ENCODE peak calls at places on chromosomes 16 and 17, in ten cellular contexts. Q, X, F, O, C, R, G, H, K and T are unnamed samples.

GRCh38 chr16:49744244-49744976 is 111.5 kb downstream of the ZNF423 start:
- DNase-seq in O (no peak), K (no peak), R (no peak), X (no peak), C (no peak), Q (no peak), H (no peak), G (no peak), F (no peak), T (no peak)

GRCh38 chr16:31363721-31364120 is 8.7 kb downstream of the ITGAX start:
- DNase-seq in Q (no peak), R (no peak), O (no peak), X (no peak), H (no peak), K (no peak), C (no peak), F (no peak), G (no peak), T (no peak)

GRCh38 chr17:62064029-62064790 is 868 bp downstream of the MED13 start:
- DNase-seq in G (no peak), Q (no peak), O (peak), H (no peak), F (peak), C (no peak), R (no peak), K (peak), X (no peak), T (no peak)

GRCh38 chr17:44779211-44780025 is 20.6 kb downstream of the ADAM11 start:
- DNase-seq in K (peak), G (peak), C (peak), O (peak), F (peak), Q (peak), R (peak), H (peak), X (peak), T (peak)

GRCh38 chr17:8609910-8610309 is 20.6 kb downstream of the MYH10 start:
- DNase-seq in O (no peak), X (no peak), H (no peak), F (peak), K (no peak), G (no peak), C (no peak), Q (no peak), R (no peak), T (no peak)

GRCh38 chr17:28347261-28347891 is 10.0 kb downstream of the POLDIP2 start:
- DNase-seq in F (peak), O (peak), H (no peak), R (no peak), K (peak), G (no peak), C (no peak), Q (peak), X (peak), T (no peak)

GRCh38 chr17:19979917-19980770 is 2.5 kb upstream of the AKAP10 start:
- DNase-seq in Q (no peak), R (no peak), O (no peak), H (peak), F (no peak), X (peak), G (no peak), C (no peak), K (no peak), T (peak)

GRCh38 chr16:88469615-88470395 is 16.7 kb downstream of the ZFPM1 start:
- DNase-seq in X (no peak), R (no peak), Q (no peak), C (no peak), K (no peak), H (no peak), O (no peak), F (no peak), G (no peak), T (no peak)

GRCh38 chr17:15493031-15493750 is 25.8 kb upstream of the CDRT4 start:
- DNase-seq in O (no peak), G (no peak), R (no peak), X (no peak), C (no peak), H (no peak), K (no peak), Q (no peak), F (no peak), T (no peak)

GRCh38 chr16:49407873-49408565 is 34.4 kb downstream of the C16orf78 start:
- DNase-seq in Q (peak), O (peak), G (peak), H (peak), F (peak), R (peak), X (peak), K (peak), C (peak), T (peak)

GRCh38 chr16:86150646-86151371 is 251.8 kb downstream of the IRF8 start:
- DNase-seq in F (no peak), X (no peak), K (no peak), G (no peak), O (no peak), H (no peak), Q (no peak), R (no peak), C (no peak), T (no peak)

GRCh38 chr16:2090819-2091721 is 43.3 kb downstream of the TSC2 start:
- DNase-seq in O (no peak), R (peak), X (peak), K (no peak), Q (no peak), H (no peak), G (peak), C (peak), F (peak), T (peak)

GRCh38 chr17:46147167-46147749 is 46.0 kb downstream of the KANSL1 start:
- DNase-seq in X (no peak), K (no peak), Q (no peak), G (no peak), R (no peak), O (no peak), H (no peak), F (no peak), C (no peak), T (no peak)

GRCh38 chr17:10683853-10684252 is 13.5 kb downstream of the SCO1 start:
- DNase-seq in Q (no peak), F (peak), X (no peak), C (no peak), K (peak), R (peak), H (no peak), O (peak), G (peak), T (no peak)

GRCh38 chr17:72603346-72604242 is 482.8 kb downstream of the SOX9 start:
- DNase-seq in Q (peak), G (no peak), H (no peak), C (no peak), F (no peak), K (peak), O (peak), R (no peak), X (no peak), T (no peak)

GRCh38 chr16:12340151-12340733 is 363.7 kb downstream of the SNX29 start:
- DNase-seq in C (peak), O (peak), K (peak), H (no peak), R (peak), F (peak), G (peak), X (peak), Q (no peak), T (no peak)

GRCh38 chr17:7769854-7770253 is 52.3 kb downstream of the DNAH2 start:
- DNase-seq in H (no peak), Q (no peak), K (no peak), R (no peak), G (no peak), C (no peak), F (peak), O (no peak), X (no peak), T (no peak)

GRCh38 chr17:63546308-63547082 is 3.8 kb upstream of the DCAF7 start:
- DNase-seq in H (no peak), O (no peak), Q (no peak), X (no peak), R (no peak), K (no peak), F (no peak), C (no peak), G (no peak), T (no peak)

GRCh38 chr17:81685108-81685507 is 1.3 kb downstream of the HGS start:
- DNase-seq in Q (peak), O (peak), X (no peak), C (no peak), R (no peak), K (peak), G (no peak), H (no peak), F (peak), T (no peak)

GRCh38 chr17:16286947-16287562 is 66.2 kb downstream of the CENPV start:
- DNase-seq in X (no peak), C (peak), R (no peak), O (no peak), Q (no peak), G (no peak), H (no peak), F (no peak), K (no peak), T (no peak)

GRCh38 chr16:62853887-62854286 is 817.6 kb upstream of the CDH8 start:
- DNase-seq in G (no peak), H (no peak), C (no peak), X (no peak), Q (no peak), K (no peak), R (no peak), F (peak), O (no peak), T (no peak)

GRCh38 chr17:6526362-6527152 is 29.8 kb downstream of the PITPNM3 start:
- DNase-seq in K (peak), H (no peak), O (no peak), Q (no peak), C (no peak), X (no peak), F (no peak), R (no peak), G (peak), T (no peak)

GRCh38 chr17:51045616-51046526 is 74.8 kb downstream of the SPAG9 start:
- DNase-seq in Q (no peak), X (no peak), K (no peak), C (no peak), R (no peak), F (peak), G (no peak), H (no peak), O (peak), T (no peak)

GRCh38 chr16:5056347-5056746 is 9.4 kb downstream of the C16orf89 start:
- DNase-seq in G (peak), K (no peak), X (no peak), H (no peak), F (peak), R (peak), Q (no peak), O (no peak), C (peak), T (no peak)

GRCh38 chr17:64349949-64350348 is 40.7 kb downstream of the PECAM1 start:
- DNase-seq in G (no peak), X (no peak), H (no peak), O (no peak), Q (no peak), K (no peak), C (no peak), R (no peak), F (no peak), T (no peak)

GRCh38 chr17:39867084-39867890 is 715 bp upstream of the ZPBP2 start:
- DNase-seq in G (no peak), O (no peak), C (no peak), H (no peak), X (no peak), R (no peak), F (no peak), Q (no peak), K (no peak), T (no peak)

GRCh38 chr17:20823890-20824289 is 218.9 kb downstream of the USP22 start:
- DNase-seq in F (no peak), Q (no peak), H (no peak), C (no peak), R (no peak), O (no peak), X (no peak), G (no peak), K (no peak), T (no peak)

GRCh38 chr17:58991718-58992331 is 114.9 kb downstream of the TRIM37 start:
- DNase-seq in X (no peak), H (no peak), Q (no peak), R (no peak), F (peak), G (no peak), K (peak), O (peak), C (no peak), T (no peak)

GRCh38 chr16:67169011-67169451 is 1.3 kb upstream of the NOL3 start:
- DNase-seq in O (no peak), G (no peak), F (no peak), Q (no peak), R (no peak), X (no peak), K (no peak), C (no peak), H (no peak), T (no peak)

GRCh38 chr17:44788139-44788538 is 29.4 kb downstream of the ADAM11 start:
- DNase-seq in H (no peak), K (peak), G (no peak), R (no peak), O (no peak), C (no peak), Q (no peak), F (peak), X (no peak), T (no peak)

GRCh38 chr16:6863135-6863534 is 469.5 kb upstream of the RBFOX1 start:
- DNase-seq in X (no peak), H (no peak), O (no peak), C (no peak), R (no peak), F (no peak), Q (no peak), K (no peak), G (no peak), T (no peak)

GRCh38 chr16:74232831-74233465 is 63.7 kb upstream of the PSMD7 start:
- DNase-seq in K (no peak), H (no peak), F (peak), Q (no peak), G (no peak), R (no peak), O (no peak), X (no peak), C (no peak), T (no peak)
- TF ChIP-seq CTCF in K (no peak), H (no peak), F (no peak), Q (no peak), G (no peak), R (peak), O (no peak), X (no peak), C (no peak), T (no peak)

GRCh38 chr17:14153374-14153773 is 83.3 kb downstream of the CDRT15 start:
- DNase-seq in X (no peak), H (no peak), R (no peak), G (no peak), O (no peak), Q (no peak), C (no peak), K (no peak), F (no peak), T (no peak)

GRCh38 chr17:14158707-14159106 is 78.0 kb downstream of the CDRT15 start:
- DNase-seq in X (no peak), H (no peak), Q (no peak), O (no peak), K (no peak), C (no peak), G (no peak), F (no peak), R (no peak), T (no peak)

GRCh38 chr17:14152726-14153125 is 83.4 kb downstream of the COX10 start:
- DNase-seq in F (no peak), G (no peak), K (no peak), C (no peak), O (no peak), R (no peak), H (no peak), X (no peak), Q (no peak), T (no peak)

GRCh38 chr17:14157822-14158221 is 78.8 kb downstream of the CDRT15 start:
- DNase-seq in G (no peak), O (no peak), H (no peak), R (no peak), F (no peak), K (no peak), X (no peak), Q (no peak), C (no peak), T (no peak)

GRCh38 chr17:14156689-14157088 is 80.0 kb downstream of the CDRT15 start:
- DNase-seq in R (no peak), H (no peak), K (peak), F (no peak), O (peak), X (no peak), G (no peak), C (no peak), Q (peak), T (no peak)
- TF ChIP-seq CTCF in R (no peak), H (no peak), K (no peak), F (no peak), O (no peak), X (no peak), G (no peak), C (no peak), Q (no peak), T (no peak)

GRCh38 chr17:2003525-2003924 is 21.6 kb downstream of the RTN4RL1 start:
- DNase-seq in H (no peak), Q (no peak), X (no peak), C (no peak), K (no peak), R (no peak), O (no peak), G (no peak), F (no peak), T (no peak)
- TF ChIP-seq CTCF in H (no peak), Q (no peak), X (no peak), C (no peak), K (no peak), R (no peak), O (no peak), G (no peak), F (no peak), T (no peak)

GRCh38 chr17:43134774-43135453 is 9.8 kb upstream of the BRCA1 start:
- DNase-seq in K (no peak), C (no peak), Q (no peak), R (no peak), G (no peak), O (no peak), F (no peak), H (no peak), X (peak), T (no peak)

GRCh38 chr17:43140396-43141332 is 15.5 kb upstream of the BRCA1 start:
- DNase-seq in X (peak), H (no peak), F (no peak), K (no peak), G (no peak), R (no peak), Q (no peak), C (no peak), O (no peak), T (no peak)

GRCh38 chr17:43132117-43132516 is 7.0 kb upstream of the BRCA1 start:
- DNase-seq in F (no peak), G (no peak), X (peak), H (no peak), Q (no peak), R (no peak), O (no peak), C (no peak), K (no peak), T (no peak)

GRCh38 chr17:43129671-43130010 is 4.5 kb upstream of the BRCA1 start:
- DNase-seq in R (no peak), K (no peak), X (no peak), F (peak), H (no peak), C (no peak), O (no peak), Q (no peak), G (no peak), T (no peak)

GRCh38 chr17:43135454-43135819 is 10.3 kb upstream of the BRCA1 start:
- DNase-seq in O (no peak), G (no peak), K (no peak), H (no peak), F (no peak), X (peak), Q (no peak), C (no peak), R (no peak), T (no peak)
- TF ChIP-seq CTCF in O (no peak), G (no peak), K (no peak), H (no peak), F (no peak), X (no peak), Q (no peak), C (no peak), R (no peak), T (no peak)

GRCh38 chr17:68512247-68512966 is at the start of gene PRKAR1A:
- DNase-seq in K (peak), H (peak), C (peak), Q (peak), R (peak), G (peak), X (peak), O (peak), F (peak), T (peak)
- TF ChIP-seq CTCF in K (peak), H (no peak), C (no peak), Q (no peak), R (no peak), G (no peak), X (peak), O (no peak), F (no peak), T (no peak)